ENCODE peak calls at places on chromosomes 2 and 18, in four cellular contexts. N is PC-3, X is cardiac fibroblast, B is NCI-H1092. J is an unnamed sample.

GRCh38 chr2:112995346-112995920 is 9.8 kb upstream of the IL36A start:
- DNase-seq in N (no peak), X (no peak), B (no peak), J (no peak)

GRCh38 chr2:230677182-230677946 is 35.3 kb upstream of the CAB39 start:
- DNase-seq in X (peak), N (no peak), B (no peak), J (no peak)

GRCh38 chr18:1049173-1049572 is 144.5 kb downstream of the ADCYAP1 start:
- DNase-seq in N (no peak), B (no peak), X (no peak), J (no peak)

GRCh38 chr2:160505236-160505635 is 11.6 kb upstream of the RBMS1 start:
- DNase-seq in X (peak), B (no peak), N (peak), J (no peak)

GRCh38 chr2:239792649-239793010 is 232.5 kb downstream of the NDUFA10 start:
- DNase-seq in N (no peak), X (no peak), B (no peak), J (no peak)

GRCh38 chr2:44075536-44075935 is 79.7 kb upstream of the LRPPRC start:
- DNase-seq in B (no peak), X (peak), N (no peak), J (peak)

GRCh38 chr2:65918760-65919187 is 486.4 kb upstream of the SPRED2 start:
- DNase-seq in X (no peak), N (peak), B (no peak), J (no peak)

GRCh38 chr2:191113761-191114160 is 37.0 kb downstream of the STAT4 start:
- DNase-seq in B (no peak), N (no peak), X (no peak), J (no peak)

GRCh38 chr2:59654753-59655152 is 898.7 kb downstream of the BCL11A start:
- DNase-seq in N (no peak), B (no peak), X (no peak), J (no peak)

GRCh38 chr18:47730795-47731194 is 199.7 kb downstream of the SMAD2 start:
- DNase-seq in X (peak), B (no peak), N (no peak), J (peak)

GRCh38 chr18:12838178-12838634 is 45.8 kb downstream of the PTPN2 start:
- DNase-seq in N (peak), B (no peak), X (peak), J (no peak)

GRCh38 chr18:22171263-22171838 is 2.0 kb downstream of the GATA6 start:
- DNase-seq in B (no peak), N (no peak), X (no peak), J (no peak)

GRCh38 chr2:113273031-113273551 is 5.6 kb downstream of the PAX8 start:
- DNase-seq in X (no peak), N (no peak), B (no peak), J (no peak)

GRCh38 chr18:73688851-73689659 is 458.6 kb downstream of the FBXO15 start:
- DNase-seq in X (peak), N (peak), B (no peak), J (no peak)

GRCh38 chr18:6781846-6782245 is 52.3 kb downstream of the ARHGAP28 start:
- DNase-seq in N (peak), B (no peak), X (peak), J (no peak)

J was measured in NCI-H1930.